ENCODE peak calls at places on chromosomes 16 and 17, in five cellular contexts. O is right lobe of liver, C is heart right ventricle, E is pancreas, N is adrenal gland. A is an unnamed sample.
A peak's percentile ranks its signal among the peaks of the same experiment; 100 is the strongest.

GRCh38 chr16:29678691-29679267 is at the start of gene QPRT:
- DNase-seq in O (peak; percentile 86), E (peak; percentile 86), C (peak; percentile 54), N (peak; percentile 79), A (no peak)

GRCh38 chr17:61393550-61393903 is 6.1 kb upstream of the TBX2 start:
- DNase-seq in O (no peak), C (no peak), N (no peak), E (peak; percentile 21), A (no peak)

GRCh38 chr17:38605852-38606645 is at the start of gene SRCIN1:
- DNase-seq in O (no peak), C (no peak), E (peak; percentile 89), N (no peak), A (peak; percentile 19)

GRCh38 chr16:20966746-20967145 is 66.2 kb downstream of the LYRM1 start:
- DNase-seq in O (no peak), E (no peak), N (no peak), C (no peak), A (no peak)

GRCh38 chr17:40937384-40937819 is at the start of gene KRT23:
- DNase-seq in O (no peak), N (no peak), E (no peak), C (no peak), A (no peak)

GRCh38 chr17:74227681-74228080 is 14.3 kb downstream of the TTYH2 start:
- DNase-seq in N (no peak), C (no peak), O (no peak), E (no peak), A (no peak)

GRCh38 chr17:9928601-9929341 is 23.7 kb upstream of the RCVRN start:
- DNase-seq in E (no peak), N (no peak), C (no peak), O (peak; percentile 11), A (peak; percentile 67)

GRCh38 chr17:34167359-34167758 is 87.7 kb upstream of the CCL2 start:
- DNase-seq in C (no peak), O (no peak), E (no peak), N (no peak), A (no peak)

GRCh38 chr17:6749519-6749918 is 6.3 kb upstream of the XAF1 start:
- DNase-seq in C (no peak), E (no peak), O (no peak), N (no peak), A (no peak)

GRCh38 chr17:31061678-31062077 is 33.1 kb upstream of the NF1 start:
- DNase-seq in N (no peak), E (no peak), O (no peak), C (no peak), A (no peak)

GRCh38 chr16:1964046-1964505 is 550 bp downstream of the RPS2 start:
- DNase-seq in N (peak; percentile 83), E (peak; percentile 76), C (no peak), O (no peak), A (peak; percentile 40)

GRCh38 chr16:1958715-1959268 is 546 bp upstream of the NDUFB10 start:
- DNase-seq in N (no peak), E (peak; percentile 82), O (peak; percentile 68), C (no peak), A (no peak)

GRCh38 chr16:1959269-1960039 is at the start of gene NDUFB10:
- DNase-seq in C (peak; percentile 93), N (peak; percentile 95), O (peak; percentile 96), E (peak; percentile 98), A (peak; percentile 94)

GRCh38 chr16:1961651-1962067 is 2.3 kb downstream of the NDUFB10 start:
- DNase-seq in E (peak; percentile 45), C (no peak), O (no peak), N (no peak), A (no peak)

GRCh38 chr16:1960665-1961630 is 1.6 kb downstream of the NDUFB10 start:
- DNase-seq in O (no peak), E (peak; percentile 55), N (no peak), C (no peak), A (peak; percentile 36)
- H3K4me1 ChIP-seq in O (peaks cover 8% of the 10 kb centered on the region), E (peaks cover 20% of the 10 kb centered on the region), N (peaks cover 28% of the 10 kb centered on the region), C (peaks cover 45% of the 10 kb centered on the region), A (peaks cover 38% of the 10 kb centered on the region)

GRCh38 chr17:29610395-29610794 is 12.3 kb downstream of the CORO6 start:
- DNase-seq in C (no peak), O (no peak), N (no peak), E (no peak), A (no peak)
- H3K4me1 ChIP-seq in C (peaks cover 29% of the 10 kb centered on the region), O (peaks cover 8% of the 10 kb centered on the region), N (peaks cover 23% of the 10 kb centered on the region), E (peaks cover 11% of the 10 kb centered on the region), A (peaks cover 2% of the 10 kb centered on the region)

DNA sequence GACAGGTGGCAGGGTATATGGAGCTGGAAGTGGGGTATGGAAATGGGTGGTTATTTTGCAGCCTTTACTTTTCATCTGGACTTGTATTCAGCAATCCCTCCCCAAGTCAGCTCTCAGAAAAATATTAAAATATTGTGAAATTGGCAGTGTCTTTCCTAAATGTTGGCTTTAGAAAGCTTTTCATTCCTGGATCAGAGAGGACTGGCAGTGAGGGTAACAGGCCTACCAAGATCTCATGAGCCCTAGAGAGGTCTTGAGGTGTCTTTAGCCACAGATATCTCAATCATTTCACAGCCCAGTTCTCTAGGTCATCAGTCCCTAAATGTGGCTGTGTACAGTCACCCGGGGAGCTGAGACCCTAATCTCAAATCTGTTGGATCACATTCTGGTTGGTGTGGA is 22.5 kb downstream of the SLC7A6OS start:
- DNase-seq in O (no peak), E (no peak), C (no peak), N (no peak), A (no peak)
- H3K4me1 ChIP-seq in O (no peaks in the 10 kb centered on the region), E (no peaks in the 10 kb centered on the region), C (peaks cover 91% of the 10 kb centered on the region), N (peaks cover 55% of the 10 kb centered on the region), A (peaks cover 36% of the 10 kb centered on the region)

GRCh38 chr17:35536664-35537160 is 766 bp downstream of the SLFN12L start:
- DNase-seq in E (no peak), N (no peak), C (no peak), O (no peak), A (no peak)

GRCh38 chr17:35537569-35538209 is at the start of gene SLFN12L:
- DNase-seq in N (no peak), O (no peak), C (no peak), E (no peak), A (no peak)

GRCh38 chr17:35540589-35541404 is 3.3 kb upstream of the SLFN12L start:
- DNase-seq in C (peak; percentile 35), E (no peak), N (peak; percentile 66), O (peak; percentile 65), A (peak; percentile 75)

GRCh38 chr17:35541434-35541833 is 4.0 kb upstream of the SLFN12L start:
- DNase-seq in O (no peak), E (no peak), C (no peak), N (no peak), A (no peak)

GRCh38 chr17:35539659-35540026 is 2.2 kb upstream of the SLFN12L start:
- DNase-seq in N (no peak), E (no peak), C (no peak), O (no peak), A (no peak)
- H3K4me1 ChIP-seq in N (no peaks in the 10 kb centered on the region), E (no peaks in the 10 kb centered on the region), C (peaks cover 50% of the 10 kb centered on the region), O (peaks cover 8% of the 10 kb centered on the region), A (peaks cover 33% of the 10 kb centered on the region)

GRCh38 chr17:57135026-57135747 is 50.1 kb downstream of the AKAP1 start:
- DNase-seq in O (no peak), C (no peak), N (no peak), E (no peak), A (no peak)
- H3K4me1 ChIP-seq in O (no peaks in the 10 kb centered on the region), C (peaks cover 9% of the 10 kb centered on the region), N (no peaks in the 10 kb centered on the region), E (peaks cover 4% of the 10 kb centered on the region), A (peaks cover 4% of the 10 kb centered on the region)

A was measured in SJSA1.